ENCODE peak calls at places on chromosomes 5 and 9, in ten cellular contexts. P is IMR-90; L is SK-N-SH; E is ascending aorta; J is hepatocyte; T is lung; O is heart left ventricle; Y is CD8-positive, alpha-beta T cell; U is left ventricle myocardium inferior; I is A673. Z is an unnamed sample.

GRCh38 chr5:21654551-21654950 is 1198.6 kb downstream of the CDH12 start:
- DNase-seq in E (no peak), I (no peak), L (no peak), P (no peak), U (no peak), Y (no peak), J (no peak), O (no peak), T (no peak), Z (no peak)

GRCh38 chr9:86407022-86407421 is 52.8 kb upstream of the TUT7 start:
- DNase-seq in T (no peak), I (no peak), L (no peak), E (no peak), O (no peak), Y (no peak), P (peak; percentile 75), J (peak; percentile 87), U (no peak), Z (peak; percentile 84)

GRCh38 chr9:33378121-33378795 is 24.1 kb downstream of the AQP7 start:
- DNase-seq in O (no peak), P (no peak), U (no peak), E (peak; percentile 49), I (no peak), J (no peak), L (no peak), T (no peak), Y (no peak), Z (no peak)

GRCh38 chr9:120571443-120572257 is 8.3 kb downstream of the CDK5RAP2 start:
- DNase-seq in E (peak; percentile 77), I (no peak), O (peak; percentile 82), P (peak; percentile 85), Y (no peak), J (peak; percentile 64), U (peak; percentile 67), T (peak; percentile 36), L (peak; percentile 36), Z (no peak)

GRCh38 chr9:106885451-106885850 is 22.5 kb downstream of the ZNF462 start:
- DNase-seq in L (no peak), J (peak; percentile 31), T (peak; percentile 64), U (no peak), O (no peak), E (no peak), I (no peak), P (peak; percentile 95), Y (no peak), Z (peak; percentile 89)

GRCh38 chr9:69130456-69131441 is 43.3 kb upstream of the TJP2 start:
- DNase-seq in I (no peak), T (no peak), L (no peak), E (no peak), P (peak; percentile 90), J (no peak), O (no peak), U (no peak), Y (no peak), Z (no peak)

GRCh38 chr9:38084556-38084880 is 15.5 kb upstream of the SHB start:
- DNase-seq in I (no peak), U (no peak), Y (no peak), O (no peak), L (no peak), P (no peak), J (no peak), E (no peak), T (no peak), Z (no peak)

GRCh38 chr5:167895899-167896659 is 395.4 kb upstream of the WWC1 start:
- DNase-seq in Y (no peak), T (no peak), P (no peak), U (no peak), I (peak; percentile 59), O (no peak), E (no peak), J (no peak), L (no peak), Z (no peak)

GRCh38 chr5:83983852-83984251 is 263.2 kb upstream of the HAPLN1 start:
- DNase-seq in E (no peak), L (no peak), U (no peak), T (no peak), J (no peak), O (no peak), Y (no peak), P (no peak), I (no peak), Z (no peak)
- TF ChIP-seq CTCF in E (no peak), L (no peak), U (no peak), T (no peak), J (no peak), O (no peak), Y (no peak), P (no peak), I (no peak), Z (no peak)

GRCh38 chr5:171427318-171428167 is 8.1 kb downstream of the FGF18 start:
- DNase-seq in T (no peak), J (no peak), O (peak; percentile 91), P (no peak), Y (no peak), L (no peak), I (no peak), E (peak; percentile 59), U (peak; percentile 73), Z (no peak)

GRCh38 chr5:171425596-171426244 is 6.3 kb downstream of the FGF18 start:
- DNase-seq in E (no peak), O (no peak), P (no peak), J (no peak), U (no peak), L (peak; percentile 18), T (no peak), I (no peak), Y (no peak), Z (no peak)

GRCh38 chr5:171426680-171427079 is 7.2 kb downstream of the FGF18 start:
- DNase-seq in J (no peak), L (no peak), T (no peak), I (no peak), O (no peak), Y (no peak), U (no peak), P (no peak), E (no peak), Z (no peak)

GRCh38 chr5:171424726-171425125 is 5.3 kb downstream of the FGF18 start:
- DNase-seq in J (no peak), U (no peak), Y (no peak), L (no peak), P (no peak), I (no peak), E (no peak), O (no peak), T (no peak), Z (no peak)

GRCh38 chr5:171426266-171426665 is 6.8 kb downstream of the FGF18 start:
- DNase-seq in O (no peak), P (no peak), U (no peak), I (no peak), J (no peak), Y (no peak), T (no peak), L (no peak), E (no peak), Z (no peak)
- H3K27ac ChIP-seq in O (no peak overlapping the region), P (no peak overlapping the region), U (no peak overlapping the region), I (no peak overlapping the region), J (no peak overlapping the region), Y (no peak overlapping the region), T (no peak overlapping the region), L (no peak overlapping the region), E (no peak overlapping the region), Z (no peak overlapping the region)

GRCh38 chr5:176529116-176529823 is 7.9 kb downstream of the RNF44 start:
- DNase-seq in Y (no peak), T (no peak), I (no peak), O (no peak), E (no peak), J (no peak), U (no peak), L (no peak), P (no peak), Z (no peak)

GRCh38 chr5:176528301-176528700 is 8.9 kb downstream of the RNF44 start:
- DNase-seq in L (no peak), P (no peak), O (no peak), E (no peak), J (no peak), T (no peak), I (no peak), Y (no peak), U (no peak), Z (no peak)

GRCh38 chr5:176527246-176528222 is 9.7 kb downstream of the RNF44 start:
- DNase-seq in O (no peak), I (no peak), E (no peak), P (no peak), J (no peak), U (no peak), L (no peak), Y (peak; percentile 56), T (no peak), Z (no peak)

GRCh38 chr5:176529824-176530195 is 7.4 kb downstream of the RNF44 start:
- DNase-seq in E (no peak), Y (peak; percentile 88), L (no peak), P (no peak), T (no peak), O (no peak), U (no peak), J (no peak), I (no peak), Z (no peak)

GRCh38 chr5:176528761-176529115 is 8.5 kb downstream of the RNF44 start:
- DNase-seq in O (no peak), I (no peak), P (no peak), T (no peak), J (no peak), Y (no peak), L (no peak), E (no peak), U (no peak), Z (peak; percentile 58)
- H3K4me1 ChIP-seq in O (peaks cover 30% of the 10 kb centered on the region), I (peaks cover 26% of the 10 kb centered on the region), P (peaks cover 5% of the 10 kb centered on the region), T (peaks cover 13% of the 10 kb centered on the region), J (peaks cover 15% of the 10 kb centered on the region), Y (peaks cover 65% of the 10 kb centered on the region), L (peaks cover 31% of the 10 kb centered on the region), E (no peaks in the 10 kb centered on the region), U (peaks cover 53% of the 10 kb centered on the region), Z (peaks cover 15% of the 10 kb centered on the region)

GRCh38 chr5:114449836-114450515 is 88.1 kb downstream of the KCNN2 start:
- DNase-seq in P (peak; percentile 72), O (peak; percentile 80), U (peak; percentile 61), Y (peak; percentile 22), T (peak; percentile 50), J (peak; percentile 87), I (peak; percentile 65), L (peak; percentile 74), E (peak; percentile 76), Z (peak; percentile 6)

GRCh38 chr5:114448496-114448895 is 86.6 kb downstream of the KCNN2 start:
- DNase-seq in U (no peak), E (no peak), P (peak; percentile 7), O (no peak), T (no peak), Y (no peak), I (no peak), J (no peak), L (no peak), Z (no peak)

GRCh38 chr5:114450516-114450909 is 88.6 kb downstream of the KCNN2 start:
- DNase-seq in O (no peak), Y (no peak), E (no peak), U (no peak), P (peak; percentile 8), T (no peak), L (peak; percentile 11), I (peak; percentile 21), J (peak; percentile 26), Z (no peak)

DNA sequence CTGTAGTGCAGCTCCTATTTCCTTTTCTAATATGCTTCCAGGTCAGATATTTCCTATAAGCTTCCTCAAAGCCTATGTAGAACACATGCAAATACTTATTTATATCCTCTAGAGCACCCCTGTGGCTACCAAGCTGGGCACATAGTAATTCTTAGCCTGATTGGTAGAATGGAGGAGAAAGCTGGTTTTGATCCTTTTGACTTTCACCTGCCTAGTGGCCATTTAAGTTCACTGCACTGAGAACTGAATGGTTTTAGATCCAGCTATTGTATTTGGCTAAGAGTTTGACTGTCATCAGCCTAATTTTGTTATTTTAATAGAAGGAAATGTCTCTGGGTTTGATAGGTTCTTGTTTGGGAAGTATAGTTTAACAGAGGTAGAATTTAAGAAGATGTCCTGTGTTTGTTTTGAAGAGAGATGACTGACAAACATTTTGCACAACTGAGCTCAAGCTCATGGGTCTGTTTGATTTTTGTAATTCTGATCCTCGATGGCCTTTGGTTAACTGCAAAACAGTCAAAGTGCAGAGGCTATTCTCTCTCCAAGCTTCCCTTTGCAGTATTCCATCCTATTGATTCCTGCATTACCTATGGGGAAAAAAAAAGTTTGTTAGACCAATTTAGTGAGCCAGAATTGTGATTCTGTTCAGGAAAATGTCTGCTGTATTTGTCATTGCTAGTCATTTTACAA is 85.4 kb downstream of the KCNN2 start:
- DNase-seq in U (no peak), P (peak; percentile 3), T (no peak), I (peak; percentile 10), L (no peak), O (no peak), E (no peak), J (no peak), Y (no peak), Z (no peak)
- TF ChIP-seq CTCF in U (peak; percentile 28), P (no peak), T (no peak), I (no peak), L (peak; percentile 39), O (no peak), E (no peak), J (peak; percentile 24), Y (no peak), Z (peak; percentile 39)

Z was measured in foreskin keratinocyte.